ENCODE peak calls at places on chromosomes 6 and 20, in eight cellular contexts. U is left ventricle myocardium inferior, V is cardiac muscle cell, S is IMR-90, D is esophagus squamous epithelium, J is uterus, M is PC-3, K is astrocyte. F is an unnamed sample. For H3K4me1, the result is how much of the 10 kb centered on the place peaks cover.

GRCh38 chr6:165744515-165745228 is 81.6 kb upstream of the PDE10A start:
- DNase-seq in K (no peak), V (no peak), D (no peak), J (no peak), U (no peak), M (no peak), S (peak), F (no peak)

GRCh38 chr20:3663031-3663701 is at the start of gene GFRA4:
- DNase-seq in J (no peak), U (no peak), D (no peak), V (no peak), M (no peak), S (no peak), K (no peak), F (no peak)

GRCh38 chr20:20759132-20759531 is 46.7 kb upstream of the RALGAPA2 start:
- DNase-seq in U (no peak), S (no peak), J (no peak), D (no peak), M (no peak), K (no peak), V (no peak), F (no peak)

GRCh38 chr20:49674383-49675352 is 39.0 kb downstream of the B4GALT5 start:
- DNase-seq in M (peak), K (peak), S (peak), D (no peak), U (no peak), V (no peak), J (no peak), F (no peak)

GRCh38 chr20:39109933-39110818 is 148.0 kb downstream of the DHX35 start:
- DNase-seq in V (no peak), D (no peak), K (no peak), S (no peak), M (no peak), J (no peak), U (no peak), F (no peak)

GRCh38 chr6:41335296-41335695 is at the start of gene NCR2:
- DNase-seq in D (no peak), U (no peak), J (no peak), M (no peak), S (no peak), K (no peak), V (no peak), F (no peak)

GRCh38 chr20:60993647-60994046 is 258.4 kb upstream of the CDH4 start:
- DNase-seq in K (no peak), V (peak), M (peak), J (no peak), S (peak), D (no peak), U (no peak), F (no peak)

GRCh38 chr6:7827142-7827541 is 83.4 kb downstream of the TXNDC5 start:
- DNase-seq in U (no peak), D (no peak), K (no peak), S (peak), M (peak), V (no peak), J (no peak), F (no peak)

GRCh38 chr6:170271771-170272314 is 19.0 kb downstream of the DLL1 start:
- DNase-seq in D (no peak), M (no peak), K (no peak), J (no peak), V (no peak), S (no peak), U (no peak), F (peak)

GRCh38 chr6:39440039-39440426 is 117.5 kb upstream of the KCNK16 start:
- DNase-seq in K (no peak), S (no peak), V (no peak), M (no peak), J (no peak), U (no peak), D (no peak), F (no peak)

GRCh38 chr6:71510057-71510713 is 221.6 kb downstream of the OGFRL1 start:
- DNase-seq in S (peak), V (no peak), M (peak), D (no peak), U (peak), K (peak), J (peak), F (peak)
- TF ChIP-seq CTCF in S (peak), V (peak), M (peak), D (peak), U (peak), K (peak), J (peak), F (no peak)

GRCh38 chr6:5471044-5471443 is 209.7 kb downstream of the FARS2 start:
- DNase-seq in V (peak), M (peak), D (no peak), K (no peak), U (peak), J (peak), S (peak), F (no peak)

GRCh38 chr6:5466459-5466858 is 205.1 kb downstream of the FARS2 start:
- DNase-seq in V (no peak), J (no peak), D (no peak), K (peak), M (peak), S (peak), U (no peak), F (no peak)

GRCh38 chr6:5469101-5469846 is 208.0 kb downstream of the FARS2 start:
- DNase-seq in K (no peak), M (no peak), D (no peak), V (peak), J (no peak), U (no peak), S (no peak), F (no peak)

GRCh38 chr6:5471637-5472430 is 210.5 kb downstream of the FARS2 start:
- DNase-seq in K (peak), U (no peak), S (no peak), V (no peak), J (no peak), D (no peak), M (peak), F (no peak)

DNA sequence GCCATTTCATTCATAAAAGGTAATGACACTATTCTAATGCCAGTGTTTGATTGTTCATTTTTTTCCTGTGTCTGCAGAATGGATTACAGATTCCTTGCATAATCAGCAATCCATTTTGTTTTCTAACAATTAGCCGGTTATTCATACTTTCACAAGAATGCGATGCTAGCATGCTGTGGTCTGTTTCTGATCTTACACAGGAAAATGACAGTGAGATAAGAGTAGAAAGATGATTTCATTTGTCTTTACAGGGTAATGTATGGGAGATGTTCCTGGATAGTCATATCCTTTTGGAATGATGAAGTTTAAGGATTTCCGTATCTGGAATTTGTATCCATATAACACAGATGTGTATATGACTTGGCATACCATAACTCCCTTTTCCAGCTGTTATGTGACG is 207.3 kb downstream of the FARS2 start:
- DNase-seq in V (no peak), D (no peak), K (no peak), M (no peak), J (no peak), S (no peak), U (no peak), F (no peak)
- H3K4me1 ChIP-seq in V (under half), D (under half), K (under half), M (under half), J (under half), S (under half), U (under half), F (under half)

GRCh38 chr20:43914697-43915208 is at the start of gene TOX2:
- DNase-seq in M (no peak), U (peak), K (no peak), V (peak), J (no peak), D (no peak), S (no peak), F (no peak)

GRCh38 chr20:43915209-43916072 is 789 bp downstream of the TOX2 start:
- DNase-seq in M (no peak), U (no peak), V (no peak), K (peak), S (peak), D (no peak), J (no peak), F (no peak)

GRCh38 chr20:43917380-43917779 is 2.7 kb downstream of the TOX2 start:
- DNase-seq in S (no peak), U (no peak), M (no peak), J (no peak), V (no peak), D (no peak), K (no peak), F (no peak)

GRCh38 chr20:43916073-43916874 is 1.6 kb downstream of the TOX2 start:
- DNase-seq in U (no peak), K (no peak), M (no peak), V (no peak), J (no peak), S (no peak), D (no peak), F (no peak)

DNA sequence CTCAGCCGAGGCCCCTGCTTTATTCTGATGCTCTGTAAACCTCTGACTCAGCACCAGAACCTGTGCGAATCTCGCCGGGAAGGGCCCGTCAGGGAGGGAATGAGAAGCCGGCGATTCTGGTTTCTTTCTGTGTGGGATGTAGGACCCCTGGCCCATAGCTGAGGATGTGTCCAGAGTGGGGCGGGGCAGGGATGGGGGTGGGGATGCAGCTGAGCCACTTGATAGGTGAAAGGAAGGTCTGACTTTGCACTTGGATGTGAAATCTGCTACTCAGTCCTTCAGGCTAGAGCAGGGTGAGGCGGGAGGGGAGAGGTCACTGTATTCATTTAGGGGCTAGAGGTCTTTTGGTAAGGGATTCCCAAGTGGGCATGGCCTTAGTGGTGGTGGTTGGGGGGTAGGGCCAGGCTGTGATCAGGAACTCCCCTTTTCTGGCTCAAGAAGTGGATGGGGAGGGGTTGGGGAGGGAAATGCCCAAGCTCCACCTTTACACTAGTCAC is 2.3 kb downstream of the TOX2 start:
- DNase-seq in U (no peak), D (no peak), M (no peak), K (peak), S (peak), V (no peak), J (no peak), F (no peak)
- H3K4me3 ChIP-seq in U (peak), D (peak), M (no peak), K (peak), S (peak), V (no peak), J (no peak), F (no peak)

GRCh38 chr6:149862901-149863595 is 1.1 kb downstream of the LRP11 start:
- DNase-seq in J (peak), M (peak), K (peak), S (peak), U (peak), D (no peak), V (peak), F (peak)
- TF ChIP-seq CTCF in J (no peak), M (no peak), K (no peak), S (no peak), U (no peak), D (no peak), V (no peak), F (no peak)

F was measured in pancreas.